ENCODE peak calls at places on chromosomes 2 and 18, in six cellular contexts. One of them, this sample, is unnamed.

GRCh38 chr18:36333418-36333817 is 35.9 kb downstream of the FHOD3 start:
- DNase-seq in K562: no peak
- DNase-seq in HepG2: no peak
- DNase-seq in WTC11: no peak
- DNase-seq in HEK293T: no peak
- DNase-seq in HCT116: no peak
- DNase-seq in this sample: no peak

GRCh38 chr2:71706121-71706520 is 252.8 kb downstream of the DYSF start:
- DNase-seq in HEK293T: no peak
- DNase-seq in K562: no peak
- DNase-seq in HCT116: no peak
- DNase-seq in WTC11: no peak
- DNase-seq in HepG2: no peak
- DNase-seq in this sample: no peak

GRCh38 chr2:238009563-238009962 is 42.7 kb downstream of the UBE2F start:
- DNase-seq in HEK293T: no peak
- DNase-seq in K562: no peak
- DNase-seq in HCT116: no peak
- DNase-seq in WTC11: no peak
- DNase-seq in HepG2: peak
- DNase-seq in this sample: no peak

GRCh38 chr2:70657246-70657645 is 103.6 kb upstream of the TGFA start:
- DNase-seq in HEK293T: no peak
- DNase-seq in WTC11: no peak
- DNase-seq in HepG2: no peak
- DNase-seq in K562: no peak
- DNase-seq in HCT116: no peak
- DNase-seq in this sample: no peak

GRCh38 chr2:241035818-241036396 is 37.5 kb downstream of the SNED1 start:
- DNase-seq in K562: no peak
- DNase-seq in HEK293T: no peak
- DNase-seq in WTC11: no peak
- DNase-seq in HepG2: no peak
- DNase-seq in HCT116: no peak
- DNase-seq in this sample: no peak

GRCh38 chr2:77487074-77487803 is 34.9 kb downstream of the LRRTM4 start:
- DNase-seq in K562: no peak
- DNase-seq in WTC11: peak
- DNase-seq in HEK293T: no peak
- DNase-seq in HepG2: no peak
- DNase-seq in HCT116: no peak
- DNase-seq in this sample: no peak

GRCh38 chr2:29269095-29270090 is 154.2 kb downstream of the CLIP4 start:
- DNase-seq in HEK293T: no peak
- DNase-seq in HepG2: no peak
- DNase-seq in HCT116: no peak
- DNase-seq in WTC11: no peak
- DNase-seq in K562: no peak
- DNase-seq in this sample: no peak

GRCh38 chr2:85589982-85590791 is 5.4 kb upstream of the RNF181 start:
- DNase-seq in HepG2: peak
- DNase-seq in K562: no peak
- DNase-seq in HEK293T: no peak
- DNase-seq in HCT116: no peak
- DNase-seq in WTC11: no peak
- DNase-seq in this sample: no peak

GRCh38 chr2:237714690-237715458 is 83.7 kb upstream of the RBM44 start:
- DNase-seq in WTC11: no peak
- DNase-seq in HEK293T: no peak
- DNase-seq in HepG2: peak
- DNase-seq in HCT116: no peak
- DNase-seq in K562: no peak
- DNase-seq in this sample: no peak

GRCh38 chr18:23225518-23225917 is 90.2 kb downstream of the CABLES1 start:
- DNase-seq in HCT116: no peak
- DNase-seq in WTC11: no peak
- DNase-seq in K562: no peak
- DNase-seq in HEK293T: no peak
- DNase-seq in HepG2: no peak
- DNase-seq in this sample: no peak

GRCh38 chr2:50596521-50596920 is 435.4 kb downstream of the NRXN1 start:
- DNase-seq in WTC11: no peak
- DNase-seq in HEK293T: no peak
- DNase-seq in HepG2: no peak
- DNase-seq in HCT116: no peak
- DNase-seq in K562: no peak
- DNase-seq in this sample: no peak

GRCh38 chr2:200679157-200679934 is 93.5 kb downstream of the AOX1 start:
- DNase-seq in HCT116: no peak
- DNase-seq in K562: no peak
- DNase-seq in WTC11: no peak
- DNase-seq in HEK293T: no peak
- DNase-seq in HepG2: no peak
- DNase-seq in this sample: no peak

GRCh38 chr2:118967124-118967880 is 25.3 kb downstream of the MARCO start:
- DNase-seq in HEK293T: no peak
- DNase-seq in HCT116: no peak
- DNase-seq in HepG2: no peak
- DNase-seq in K562: no peak
- DNase-seq in WTC11: no peak
- DNase-seq in this sample: no peak

GRCh38 chr2:43136862-43137261 is 89.5 kb downstream of the ZFP36L2 start:
- DNase-seq in HCT116: no peak
- DNase-seq in K562: no peak
- DNase-seq in HepG2: no peak
- DNase-seq in HEK293T: no peak
- DNase-seq in WTC11: no peak
- DNase-seq in this sample: no peak

GRCh38 chr2:37454851-37455762 is 110.7 kb downstream of the QPCT start:
- DNase-seq in HCT116: no peak
- DNase-seq in WTC11: no peak
- DNase-seq in K562: no peak
- DNase-seq in HEK293T: no peak
- DNase-seq in HepG2: no peak
- DNase-seq in this sample: no peak

GRCh38 chr18:57430166-57430958 is 4.8 kb upstream of the ONECUT2 start:
- DNase-seq in K562: no peak
- DNase-seq in WTC11: peak
- DNase-seq in HCT116: no peak
- DNase-seq in HEK293T: no peak
- DNase-seq in HepG2: no peak
- DNase-seq in this sample: no peak

GRCh38 chr2:187573722-187574121 is 19.5 kb upstream of the TFPI start:
- DNase-seq in HEK293T: no peak
- DNase-seq in WTC11: no peak
- DNase-seq in K562: no peak
- DNase-seq in HepG2: no peak
- DNase-seq in HCT116: no peak
- DNase-seq in this sample: no peak

GRCh38 chr2:187575081-187576067 is 21.1 kb upstream of the TFPI start:
- DNase-seq in HCT116: no peak
- DNase-seq in HEK293T: no peak
- DNase-seq in K562: no peak
- DNase-seq in WTC11: no peak
- DNase-seq in HepG2: no peak
- DNase-seq in this sample: no peak

GRCh38 chr2:187580462-187581124 is 26.4 kb upstream of the TFPI start:
- DNase-seq in HepG2: peak
- DNase-seq in HCT116: peak
- DNase-seq in HEK293T: peak
- DNase-seq in WTC11: no peak
- DNase-seq in K562: peak
- DNase-seq in this sample: no peak

GRCh38 chr2:187577310-187577709 is 23.1 kb upstream of the TFPI start:
- DNase-seq in HCT116: peak
- DNase-seq in K562: no peak
- DNase-seq in HepG2: peak
- DNase-seq in WTC11: no peak
- DNase-seq in HEK293T: peak
- DNase-seq in this sample: no peak

DNA sequence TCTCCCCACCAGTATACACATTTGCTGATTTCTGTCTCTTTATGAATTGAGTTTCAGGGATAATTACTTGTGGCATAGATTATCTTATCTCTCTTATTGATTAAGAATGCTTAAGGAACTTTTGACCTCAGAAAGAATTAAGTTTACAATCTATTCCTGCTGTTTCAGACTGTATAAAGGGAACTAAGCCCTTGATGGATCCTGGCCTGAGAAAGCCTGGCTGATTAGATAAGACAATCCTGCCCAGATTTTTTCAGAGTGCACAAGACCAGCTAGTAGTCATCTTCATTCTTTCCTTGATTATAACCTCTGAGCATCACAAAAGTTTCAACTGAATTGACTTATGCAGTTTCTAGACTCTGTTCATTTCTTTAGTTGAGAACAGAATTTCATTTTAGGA is 22.7 kb upstream of the TFPI start:
- DNase-seq in WTC11: no peak
- DNase-seq in HCT116: no peak
- DNase-seq in HEK293T: no peak
- DNase-seq in HepG2: no peak
- DNase-seq in K562: no peak
- DNase-seq in this sample: no peak
- TF ChIP-seq SP1 in WTC11: no peak
- TF ChIP-seq SP1 in HCT116: no peak
- TF ChIP-seq SP1 in HEK293T: no peak
- TF ChIP-seq SP1 in HepG2: no peak
- TF ChIP-seq SP1 in K562: no peak
- TF ChIP-seq SP1 in this sample: no peak

GRCh38 chr2:226184940-226185575 is 614.6 kb downstream of the IRS1 start:
- DNase-seq in WTC11: peak
- DNase-seq in K562: no peak
- DNase-seq in HepG2: no peak
- DNase-seq in HEK293T: no peak
- DNase-seq in HCT116: no peak
- DNase-seq in this sample: no peak
- TF ChIP-seq SP1 in WTC11: no peak
- TF ChIP-seq SP1 in K562: no peak
- TF ChIP-seq SP1 in HepG2: no peak
- TF ChIP-seq SP1 in HEK293T: no peak
- TF ChIP-seq SP1 in HCT116: no peak
- TF ChIP-seq SP1 in this sample: no peak

DNA sequence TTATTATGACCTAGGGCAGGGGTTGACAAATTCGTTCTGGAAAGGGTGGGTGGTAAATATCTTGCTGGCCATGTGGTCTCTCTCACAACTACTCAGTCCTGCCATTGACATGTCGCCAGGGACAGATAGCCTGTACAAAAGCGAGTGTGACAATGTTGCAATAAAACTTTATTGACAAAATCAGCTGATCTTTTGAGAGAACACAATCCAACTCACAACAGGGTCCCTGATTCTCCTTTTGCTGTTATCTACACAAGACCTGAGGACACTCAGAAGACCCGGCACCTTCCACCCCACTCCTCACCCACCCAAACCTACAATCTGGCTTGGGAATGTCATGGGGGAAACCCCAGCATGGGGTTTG is 879.0 kb downstream of the RNF144A start:
- DNase-seq in HepG2: no peak
- DNase-seq in HEK293T: no peak
- DNase-seq in WTC11: no peak
- DNase-seq in HCT116: no peak
- DNase-seq in K562: no peak
- DNase-seq in this sample: no peak
- TF ChIP-seq SP1 in HepG2: no peak
- TF ChIP-seq SP1 in HEK293T: no peak
- TF ChIP-seq SP1 in WTC11: no peak
- TF ChIP-seq SP1 in HCT116: no peak
- TF ChIP-seq SP1 in K562: no peak
- TF ChIP-seq SP1 in this sample: no peak

GRCh38 chr2:147623328-147623727 is 221.5 kb upstream of the ACVR2A start:
- DNase-seq in K562: no peak
- DNase-seq in HCT116: no peak
- DNase-seq in HEK293T: no peak
- DNase-seq in WTC11: no peak
- DNase-seq in HepG2: no peak
- DNase-seq in this sample: no peak
- TF ChIP-seq SP1 in K562: no peak
- TF ChIP-seq SP1 in HCT116: no peak
- TF ChIP-seq SP1 in HEK293T: no peak
- TF ChIP-seq SP1 in WTC11: no peak
- TF ChIP-seq SP1 in HepG2: no peak
- TF ChIP-seq SP1 in this sample: no peak

DNA sequence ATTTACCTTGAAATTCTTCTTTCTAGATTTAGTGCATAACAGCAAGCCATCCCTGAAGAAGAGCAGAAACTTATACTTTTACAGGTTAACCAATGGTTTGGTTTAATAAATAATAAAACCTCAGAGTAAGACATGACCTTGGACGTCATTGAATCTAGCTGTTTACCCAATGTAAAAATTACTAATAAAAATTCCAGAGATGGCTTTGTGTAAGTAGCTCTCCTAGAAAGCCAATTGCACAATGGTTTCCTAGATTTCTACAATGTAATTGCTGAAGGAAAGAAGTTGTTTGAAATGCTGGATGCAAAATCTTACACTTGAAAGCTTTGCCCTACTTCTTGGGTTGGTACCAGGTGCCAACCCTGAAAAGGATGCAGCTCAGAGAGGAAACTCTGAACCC is 1.5 kb downstream of the XDH start:
- DNase-seq in K562: no peak
- DNase-seq in HepG2: no peak
- DNase-seq in HEK293T: no peak
- DNase-seq in HCT116: no peak
- DNase-seq in WTC11: no peak
- DNase-seq in this sample: no peak
- TF ChIP-seq SP1 in K562: no peak
- TF ChIP-seq SP1 in HepG2: no peak
- TF ChIP-seq SP1 in HEK293T: no peak
- TF ChIP-seq SP1 in HCT116: no peak
- TF ChIP-seq SP1 in WTC11: no peak
- TF ChIP-seq SP1 in this sample: no peak

This sample was measured in GM12878.